ENCODE peak calls at places on chromosome 19, in ten cellular contexts. One of them, this sample, is unnamed.

GRCh38 chr19:30784850-30785459 is 412.8 kb downstream of the ZNF536 start:
- DNase-seq in stimulated activated CD4-positive, alpha-beta T cell treated with anti-CD3 and anti-CD28 coated beads, Interleukin-4, amount 100 ng/mL, for 48 hours: peak; percentile 56
- DNase-seq in effector memory CD8-positive, alpha-beta T cell: peak; percentile 33
- DNase-seq in germinal center: peak; percentile 50
- DNase-seq in substantia nigra: peak; percentile 3
- DNase-seq in mesendoderm: peak; percentile 84
- DNase-seq in DMS79: peak; percentile 5
- DNase-seq in activated CD8-positive, alpha-beta T cell treated with anti-CD3 and anti-CD28 coated beads for 36 hours: peak; percentile 74
- DNase-seq in M059J: peak; percentile 17
- DNase-seq in ELR: peak; percentile 8
- DNase-seq in this sample: peak; percentile 91

GRCh38 chr19:31318790-31319189 is 30.4 kb downstream of the TSHZ3 start:
- DNase-seq in germinal center: no peak
- DNase-seq in mesendoderm: no peak
- DNase-seq in substantia nigra: no peak
- DNase-seq in M059J: no peak
- DNase-seq in ELR: no peak
- DNase-seq in activated CD8-positive, alpha-beta T cell treated with anti-CD3 and anti-CD28 coated beads for 36 hours: no peak
- DNase-seq in effector memory CD8-positive, alpha-beta T cell: no peak
- DNase-seq in stimulated activated CD4-positive, alpha-beta T cell treated with anti-CD3 and anti-CD28 coated beads, Interleukin-4, amount 100 ng/mL, for 48 hours: no peak
- DNase-seq in DMS79: no peak
- DNase-seq in this sample: no peak

GRCh38 chr19:53908106-53908932 is 759 bp upstream of the CACNG7 start:
- DNase-seq in germinal center: peak; percentile 65
- DNase-seq in activated CD8-positive, alpha-beta T cell treated with anti-CD3 and anti-CD28 coated beads for 36 hours: peak; percentile 73
- DNase-seq in stimulated activated CD4-positive, alpha-beta T cell treated with anti-CD3 and anti-CD28 coated beads, Interleukin-4, amount 100 ng/mL, for 48 hours: peak; percentile 50
- DNase-seq in substantia nigra: peak; percentile 53
- DNase-seq in effector memory CD8-positive, alpha-beta T cell: no peak
- DNase-seq in mesendoderm: peak; percentile 89
- DNase-seq in ELR: peak; percentile 58
- DNase-seq in M059J: peak; percentile 61
- DNase-seq in DMS79: peak; percentile 23
- DNase-seq in this sample: peak; percentile 68

GRCh38 chr19:47253467-47253881 is 2.9 kb upstream of the CCDC9 start:
- DNase-seq in substantia nigra: no peak
- DNase-seq in stimulated activated CD4-positive, alpha-beta T cell treated with anti-CD3 and anti-CD28 coated beads, Interleukin-4, amount 100 ng/mL, for 48 hours: no peak
- DNase-seq in germinal center: no peak
- DNase-seq in effector memory CD8-positive, alpha-beta T cell: no peak
- DNase-seq in ELR: peak; percentile 85
- DNase-seq in mesendoderm: peak; percentile 65
- DNase-seq in activated CD8-positive, alpha-beta T cell treated with anti-CD3 and anti-CD28 coated beads for 36 hours: no peak
- DNase-seq in M059J: peak; percentile 95
- DNase-seq in DMS79: no peak
- DNase-seq in this sample: no peak

GRCh38 chr19:3576696-3577443 is 4.1 kb downstream of the HMG20B start:
- DNase-seq in activated CD8-positive, alpha-beta T cell treated with anti-CD3 and anti-CD28 coated beads for 36 hours: no peak
- DNase-seq in DMS79: no peak
- DNase-seq in effector memory CD8-positive, alpha-beta T cell: no peak
- DNase-seq in mesendoderm: peak; percentile 86
- DNase-seq in M059J: no peak
- DNase-seq in stimulated activated CD4-positive, alpha-beta T cell treated with anti-CD3 and anti-CD28 coated beads, Interleukin-4, amount 100 ng/mL, for 48 hours: no peak
- DNase-seq in ELR: no peak
- DNase-seq in substantia nigra: peak; percentile 4
- DNase-seq in germinal center: no peak
- DNase-seq in this sample: peak; percentile 42

GRCh38 chr19:5828661-5829566 is 10.6 kb downstream of the FUT6 start:
- DNase-seq in stimulated activated CD4-positive, alpha-beta T cell treated with anti-CD3 and anti-CD28 coated beads, Interleukin-4, amount 100 ng/mL, for 48 hours: peak; percentile 25
- DNase-seq in ELR: no peak
- DNase-seq in substantia nigra: no peak
- DNase-seq in effector memory CD8-positive, alpha-beta T cell: no peak
- DNase-seq in mesendoderm: peak; percentile 62
- DNase-seq in activated CD8-positive, alpha-beta T cell treated with anti-CD3 and anti-CD28 coated beads for 36 hours: peak; percentile 68
- DNase-seq in germinal center: peak; percentile 61
- DNase-seq in DMS79: peak; percentile 58
- DNase-seq in M059J: no peak
- DNase-seq in this sample: no peak

GRCh38 chr19:58397533-58398037 is 2.1 kb downstream of the RNF225 start:
- DNase-seq in activated CD8-positive, alpha-beta T cell treated with anti-CD3 and anti-CD28 coated beads for 36 hours: no peak
- DNase-seq in effector memory CD8-positive, alpha-beta T cell: no peak
- DNase-seq in germinal center: no peak
- DNase-seq in stimulated activated CD4-positive, alpha-beta T cell treated with anti-CD3 and anti-CD28 coated beads, Interleukin-4, amount 100 ng/mL, for 48 hours: no peak
- DNase-seq in ELR: no peak
- DNase-seq in mesendoderm: no peak
- DNase-seq in DMS79: no peak
- DNase-seq in M059J: no peak
- DNase-seq in substantia nigra: no peak
- DNase-seq in this sample: peak; percentile 57

GRCh38 chr19:5436101-5436947 is 18.9 kb upstream of the ZNRF4 start:
- DNase-seq in DMS79: peak; percentile 76
- DNase-seq in M059J: peak; percentile 71
- DNase-seq in activated CD8-positive, alpha-beta T cell treated with anti-CD3 and anti-CD28 coated beads for 36 hours: no peak
- DNase-seq in mesendoderm: peak; percentile 90
- DNase-seq in germinal center: peak; percentile 69
- DNase-seq in substantia nigra: no peak
- DNase-seq in stimulated activated CD4-positive, alpha-beta T cell treated with anti-CD3 and anti-CD28 coated beads, Interleukin-4, amount 100 ng/mL, for 48 hours: no peak
- DNase-seq in effector memory CD8-positive, alpha-beta T cell: no peak
- DNase-seq in ELR: peak; percentile 60
- DNase-seq in this sample: no peak

GRCh38 chr19:56837892-56838679 is 2.4 kb downstream of the PEG3 start:
- DNase-seq in stimulated activated CD4-positive, alpha-beta T cell treated with anti-CD3 and anti-CD28 coated beads, Interleukin-4, amount 100 ng/mL, for 48 hours: no peak
- DNase-seq in effector memory CD8-positive, alpha-beta T cell: no peak
- DNase-seq in germinal center: no peak
- DNase-seq in substantia nigra: peak; percentile 83
- DNase-seq in DMS79: no peak
- DNase-seq in mesendoderm: peak; percentile 88
- DNase-seq in M059J: peak; percentile 73
- DNase-seq in activated CD8-positive, alpha-beta T cell treated with anti-CD3 and anti-CD28 coated beads for 36 hours: peak; percentile 32
- DNase-seq in ELR: no peak
- DNase-seq in this sample: no peak

GRCh38 chr19:33473644-33474305 is 47.8 kb downstream of the PEPD start:
- DNase-seq in DMS79: no peak
- DNase-seq in activated CD8-positive, alpha-beta T cell treated with anti-CD3 and anti-CD28 coated beads for 36 hours: no peak
- DNase-seq in substantia nigra: no peak
- DNase-seq in effector memory CD8-positive, alpha-beta T cell: no peak
- DNase-seq in stimulated activated CD4-positive, alpha-beta T cell treated with anti-CD3 and anti-CD28 coated beads, Interleukin-4, amount 100 ng/mL, for 48 hours: no peak
- DNase-seq in ELR: peak; percentile 70
- DNase-seq in germinal center: no peak
- DNase-seq in M059J: peak; percentile 82
- DNase-seq in mesendoderm: no peak
- DNase-seq in this sample: no peak

GRCh38 chr19:46748325-46749109 is 2.3 kb upstream of the STRN4 start:
- DNase-seq in ELR: peak; percentile 79
- DNase-seq in DMS79: no peak
- DNase-seq in germinal center: peak; percentile 67
- DNase-seq in M059J: peak; percentile 50
- DNase-seq in substantia nigra: peak; percentile 4
- DNase-seq in effector memory CD8-positive, alpha-beta T cell: peak; percentile 78
- DNase-seq in stimulated activated CD4-positive, alpha-beta T cell treated with anti-CD3 and anti-CD28 coated beads, Interleukin-4, amount 100 ng/mL, for 48 hours: peak; percentile 85
- DNase-seq in mesendoderm: peak; percentile 85
- DNase-seq in activated CD8-positive, alpha-beta T cell treated with anti-CD3 and anti-CD28 coated beads for 36 hours: peak; percentile 88
- DNase-seq in this sample: peak; percentile 88

GRCh38 chr19:1253514-1254080 is 5.2 kb downstream of the MIDN start:
- DNase-seq in ELR: peak; percentile 81
- DNase-seq in activated CD8-positive, alpha-beta T cell treated with anti-CD3 and anti-CD28 coated beads for 36 hours: no peak
- DNase-seq in mesendoderm: no peak
- DNase-seq in germinal center: no peak
- DNase-seq in substantia nigra: no peak
- DNase-seq in M059J: no peak
- DNase-seq in stimulated activated CD4-positive, alpha-beta T cell treated with anti-CD3 and anti-CD28 coated beads, Interleukin-4, amount 100 ng/mL, for 48 hours: no peak
- DNase-seq in DMS79: no peak
- DNase-seq in effector memory CD8-positive, alpha-beta T cell: no peak
- DNase-seq in this sample: no peak

GRCh38 chr19:17337675-17338439 is 504 bp downstream of the GTPBP3 start:
- DNase-seq in germinal center: peak; percentile 59
- DNase-seq in ELR: peak; percentile 61
- DNase-seq in activated CD8-positive, alpha-beta T cell treated with anti-CD3 and anti-CD28 coated beads for 36 hours: peak; percentile 55
- DNase-seq in M059J: no peak
- DNase-seq in stimulated activated CD4-positive, alpha-beta T cell treated with anti-CD3 and anti-CD28 coated beads, Interleukin-4, amount 100 ng/mL, for 48 hours: no peak
- DNase-seq in substantia nigra: no peak
- DNase-seq in effector memory CD8-positive, alpha-beta T cell: no peak
- DNase-seq in DMS79: no peak
- DNase-seq in mesendoderm: no peak
- DNase-seq in this sample: peak; percentile 81

GRCh38 chr19:11279505-11280236 is 16.3 kb upstream of the TSPAN16 start:
- DNase-seq in mesendoderm: no peak
- DNase-seq in germinal center: no peak
- DNase-seq in M059J: peak; percentile 41
- DNase-seq in substantia nigra: no peak
- DNase-seq in DMS79: no peak
- DNase-seq in activated CD8-positive, alpha-beta T cell treated with anti-CD3 and anti-CD28 coated beads for 36 hours: peak; percentile 48
- DNase-seq in effector memory CD8-positive, alpha-beta T cell: peak; percentile 25
- DNase-seq in stimulated activated CD4-positive, alpha-beta T cell treated with anti-CD3 and anti-CD28 coated beads, Interleukin-4, amount 100 ng/mL, for 48 hours: no peak
- DNase-seq in ELR: no peak
- DNase-seq in this sample: no peak

GRCh38 chr19:49613374-49613773 is 22.4 kb downstream of the PRR12 start:
- DNase-seq in activated CD8-positive, alpha-beta T cell treated with anti-CD3 and anti-CD28 coated beads for 36 hours: no peak
- DNase-seq in DMS79: peak; percentile 16
- DNase-seq in germinal center: no peak
- DNase-seq in stimulated activated CD4-positive, alpha-beta T cell treated with anti-CD3 and anti-CD28 coated beads, Interleukin-4, amount 100 ng/mL, for 48 hours: no peak
- DNase-seq in substantia nigra: no peak
- DNase-seq in M059J: peak; percentile 73
- DNase-seq in mesendoderm: no peak
- DNase-seq in ELR: peak; percentile 66
- DNase-seq in effector memory CD8-positive, alpha-beta T cell: no peak
- DNase-seq in this sample: no peak

GRCh38 chr19:45667620-45668341 is at the start of gene GIPR:
- DNase-seq in stimulated activated CD4-positive, alpha-beta T cell treated with anti-CD3 and anti-CD28 coated beads, Interleukin-4, amount 100 ng/mL, for 48 hours: peak; percentile 74
- DNase-seq in activated CD8-positive, alpha-beta T cell treated with anti-CD3 and anti-CD28 coated beads for 36 hours: peak; percentile 86
- DNase-seq in DMS79: no peak
- DNase-seq in effector memory CD8-positive, alpha-beta T cell: no peak
- DNase-seq in mesendoderm: peak; percentile 85
- DNase-seq in M059J: peak; percentile 75
- DNase-seq in ELR: peak; percentile 60
- DNase-seq in germinal center: peak; percentile 67
- DNase-seq in substantia nigra: no peak
- DNase-seq in this sample: peak; percentile 89

GRCh38 chr19:58558066-58558622 is at the start of gene UBE2M:
- DNase-seq in effector memory CD8-positive, alpha-beta T cell: peak; percentile 54
- DNase-seq in stimulated activated CD4-positive, alpha-beta T cell treated with anti-CD3 and anti-CD28 coated beads, Interleukin-4, amount 100 ng/mL, for 48 hours: peak; percentile 51
- DNase-seq in mesendoderm: peak; percentile 62
- DNase-seq in activated CD8-positive, alpha-beta T cell treated with anti-CD3 and anti-CD28 coated beads for 36 hours: peak; percentile 78
- DNase-seq in ELR: peak; percentile 46
- DNase-seq in DMS79: no peak
- DNase-seq in substantia nigra: no peak
- DNase-seq in germinal center: no peak
- DNase-seq in M059J: peak; percentile 43
- DNase-seq in this sample: peak; percentile 65

GRCh38 chr19:13985771-13986347 is 20.3 kb downstream of the RFX1 start:
- DNase-seq in mesendoderm: peak; percentile 37
- DNase-seq in ELR: no peak
- DNase-seq in stimulated activated CD4-positive, alpha-beta T cell treated with anti-CD3 and anti-CD28 coated beads, Interleukin-4, amount 100 ng/mL, for 48 hours: no peak
- DNase-seq in effector memory CD8-positive, alpha-beta T cell: no peak
- DNase-seq in M059J: no peak
- DNase-seq in DMS79: peak; percentile 68
- DNase-seq in substantia nigra: no peak
- DNase-seq in germinal center: peak; percentile 65
- DNase-seq in activated CD8-positive, alpha-beta T cell treated with anti-CD3 and anti-CD28 coated beads for 36 hours: peak; percentile 36
- DNase-seq in this sample: peak; percentile 92

GRCh38 chr19:50205681-50206138 is 2.3 kb downstream of the MYH14 start:
- DNase-seq in stimulated activated CD4-positive, alpha-beta T cell treated with anti-CD3 and anti-CD28 coated beads, Interleukin-4, amount 100 ng/mL, for 48 hours: no peak
- DNase-seq in M059J: no peak
- DNase-seq in activated CD8-positive, alpha-beta T cell treated with anti-CD3 and anti-CD28 coated beads for 36 hours: no peak
- DNase-seq in effector memory CD8-positive, alpha-beta T cell: no peak
- DNase-seq in DMS79: peak; percentile 77
- DNase-seq in ELR: no peak
- DNase-seq in germinal center: no peak
- DNase-seq in substantia nigra: no peak
- DNase-seq in mesendoderm: no peak
- DNase-seq in this sample: no peak

GRCh38 chr19:17281391-17282304 is at the start of gene ANKLE1:
- DNase-seq in germinal center: peak; percentile 84
- DNase-seq in DMS79: peak; percentile 12
- DNase-seq in stimulated activated CD4-positive, alpha-beta T cell treated with anti-CD3 and anti-CD28 coated beads, Interleukin-4, amount 100 ng/mL, for 48 hours: peak; percentile 34
- DNase-seq in effector memory CD8-positive, alpha-beta T cell: no peak
- DNase-seq in substantia nigra: peak; percentile 2
- DNase-seq in activated CD8-positive, alpha-beta T cell treated with anti-CD3 and anti-CD28 coated beads for 36 hours: peak; percentile 69
- DNase-seq in M059J: no peak
- DNase-seq in ELR: peak; percentile 31
- DNase-seq in mesendoderm: no peak
- DNase-seq in this sample: peak; percentile 93

GRCh38 chr19:18401580-18402112 is 4.2 kb upstream of the LRRC25 start:
- DNase-seq in substantia nigra: no peak
- DNase-seq in germinal center: peak; percentile 74
- DNase-seq in mesendoderm: peak; percentile 81
- DNase-seq in stimulated activated CD4-positive, alpha-beta T cell treated with anti-CD3 and anti-CD28 coated beads, Interleukin-4, amount 100 ng/mL, for 48 hours: no peak
- DNase-seq in ELR: peak; percentile 79
- DNase-seq in M059J: peak; percentile 65
- DNase-seq in activated CD8-positive, alpha-beta T cell treated with anti-CD3 and anti-CD28 coated beads for 36 hours: peak; percentile 21
- DNase-seq in DMS79: no peak
- DNase-seq in effector memory CD8-positive, alpha-beta T cell: no peak
- DNase-seq in this sample: peak; percentile 91

GRCh38 chr19:7932930-7933300 is 7.0 kb upstream of the CTXN1 start:
- DNase-seq in stimulated activated CD4-positive, alpha-beta T cell treated with anti-CD3 and anti-CD28 coated beads, Interleukin-4, amount 100 ng/mL, for 48 hours: no peak
- DNase-seq in ELR: no peak
- DNase-seq in effector memory CD8-positive, alpha-beta T cell: no peak
- DNase-seq in activated CD8-positive, alpha-beta T cell treated with anti-CD3 and anti-CD28 coated beads for 36 hours: no peak
- DNase-seq in mesendoderm: no peak
- DNase-seq in substantia nigra: no peak
- DNase-seq in M059J: no peak
- DNase-seq in DMS79: no peak
- DNase-seq in germinal center: no peak
- DNase-seq in this sample: no peak

GRCh38 chr19:7497292-7497691 is 8.5 kb upstream of the PEX11G start:
- DNase-seq in DMS79: no peak
- DNase-seq in substantia nigra: peak; percentile 16
- DNase-seq in mesendoderm: peak; percentile 51
- DNase-seq in stimulated activated CD4-positive, alpha-beta T cell treated with anti-CD3 and anti-CD28 coated beads, Interleukin-4, amount 100 ng/mL, for 48 hours: no peak
- DNase-seq in germinal center: no peak
- DNase-seq in M059J: no peak
- DNase-seq in effector memory CD8-positive, alpha-beta T cell: no peak
- DNase-seq in activated CD8-positive, alpha-beta T cell treated with anti-CD3 and anti-CD28 coated beads for 36 hours: peak; percentile 33
- DNase-seq in ELR: peak; percentile 43
- DNase-seq in this sample: peak; percentile 47

GRCh38 chr19:4831351-4832340 is at the start of gene TICAM1:
- DNase-seq in effector memory CD8-positive, alpha-beta T cell: peak; percentile 69
- DNase-seq in M059J: peak; percentile 55
- DNase-seq in DMS79: no peak
- DNase-seq in stimulated activated CD4-positive, alpha-beta T cell treated with anti-CD3 and anti-CD28 coated beads, Interleukin-4, amount 100 ng/mL, for 48 hours: peak; percentile 62
- DNase-seq in activated CD8-positive, alpha-beta T cell treated with anti-CD3 and anti-CD28 coated beads for 36 hours: peak; percentile 77
- DNase-seq in substantia nigra: peak; percentile 11
- DNase-seq in ELR: peak; percentile 76
- DNase-seq in mesendoderm: no peak
- DNase-seq in germinal center: peak; percentile 76
- DNase-seq in this sample: peak; percentile 77

GRCh38 chr19:17871878-17872250 is at the start of gene SLC5A5:
- DNase-seq in stimulated activated CD4-positive, alpha-beta T cell treated with anti-CD3 and anti-CD28 coated beads, Interleukin-4, amount 100 ng/mL, for 48 hours: no peak
- DNase-seq in DMS79: no peak
- DNase-seq in ELR: no peak
- DNase-seq in M059J: no peak
- DNase-seq in substantia nigra: no peak
- DNase-seq in mesendoderm: no peak
- DNase-seq in activated CD8-positive, alpha-beta T cell treated with anti-CD3 and anti-CD28 coated beads for 36 hours: peak; percentile 58
- DNase-seq in effector memory CD8-positive, alpha-beta T cell: no peak
- DNase-seq in germinal center: no peak
- DNase-seq in this sample: peak; percentile 54

GRCh38 chr19:48826606-48827020 is 9.7 kb downstream of the HSD17B14 start:
- DNase-seq in ELR: no peak
- DNase-seq in M059J: peak; percentile 15
- DNase-seq in mesendoderm: peak; percentile 44
- DNase-seq in effector memory CD8-positive, alpha-beta T cell: no peak
- DNase-seq in activated CD8-positive, alpha-beta T cell treated with anti-CD3 and anti-CD28 coated beads for 36 hours: no peak
- DNase-seq in substantia nigra: no peak
- DNase-seq in stimulated activated CD4-positive, alpha-beta T cell treated with anti-CD3 and anti-CD28 coated beads, Interleukin-4, amount 100 ng/mL, for 48 hours: no peak
- DNase-seq in DMS79: no peak
- DNase-seq in germinal center: no peak
- DNase-seq in this sample: no peak

GRCh38 chr19:12035220-12036172 is at the start of gene ZNF433:
- DNase-seq in effector memory CD8-positive, alpha-beta T cell: peak; percentile 11
- DNase-seq in ELR: peak; percentile 94
- DNase-seq in activated CD8-positive, alpha-beta T cell treated with anti-CD3 and anti-CD28 coated beads for 36 hours: peak; percentile 91
- DNase-seq in substantia nigra: peak; percentile 89
- DNase-seq in DMS79: peak; percentile 93
- DNase-seq in M059J: peak; percentile 90
- DNase-seq in stimulated activated CD4-positive, alpha-beta T cell treated with anti-CD3 and anti-CD28 coated beads, Interleukin-4, amount 100 ng/mL, for 48 hours: peak; percentile 74
- DNase-seq in mesendoderm: peak; percentile 98
- DNase-seq in germinal center: peak; percentile 93
- DNase-seq in this sample: peak; percentile 95

GRCh38 chr19:35776102-35776788 is 881 bp downstream of the ARHGAP33 start:
- DNase-seq in substantia nigra: no peak
- DNase-seq in M059J: no peak
- DNase-seq in germinal center: no peak
- DNase-seq in ELR: no peak
- DNase-seq in DMS79: no peak
- DNase-seq in effector memory CD8-positive, alpha-beta T cell: no peak
- DNase-seq in stimulated activated CD4-positive, alpha-beta T cell treated with anti-CD3 and anti-CD28 coated beads, Interleukin-4, amount 100 ng/mL, for 48 hours: no peak
- DNase-seq in mesendoderm: no peak
- DNase-seq in activated CD8-positive, alpha-beta T cell treated with anti-CD3 and anti-CD28 coated beads for 36 hours: no peak
- DNase-seq in this sample: no peak